ENCODE peak calls at places on chromosomes 2 and 18, in ten cellular contexts. C is adrenal gland; T is HCT116; O is uterus; Q is lower lobe of right lung; K is thoracic aorta; X is neural progenitor cell; B is MM.1S; W is CD4-positive, CD25-positive, alpha-beta regulatory T cell; V is endodermal cell. S is an unnamed sample.

GRCh38 chr2:173760553-173760952 is 204.6 kb downstream of the SP3 start:
- DNase-seq in C (no peak), T (no peak), O (no peak), Q (no peak), K (no peak), X (no peak), B (no peak), W (no peak), V (no peak), S (no peak)

GRCh38 chr2:83022631-83023210 is 1436.4 kb downstream of the SUCLG1 start:
- DNase-seq in C (no peak), T (no peak), O (no peak), Q (no peak), K (no peak), X (no peak), B (no peak), W (no peak), V (no peak), S (no peak)

GRCh38 chr2:8677646-8678592 is 3.9 kb upstream of the ID2 start:
- DNase-seq in C (peak; percentile 74), T (peak; percentile 34), O (peak; percentile 51), Q (peak; percentile 68), K (no peak), X (peak; percentile 83), B (peak; percentile 48), W (peak; percentile 38), V (peak; percentile 89), S (peak; percentile 77)

GRCh38 chr2:126825306-126825705 is 73.4 kb upstream of the TEX51 start:
- DNase-seq in C (no peak), T (no peak), O (no peak), Q (no peak), K (no peak), X (no peak), B (no peak), W (no peak), V (no peak), S (no peak)

GRCh38 chr2:127182626-127183458 is 37.3 kb downstream of the CYP27C1 start:
- DNase-seq in C (no peak), T (no peak), O (no peak), Q (no peak), K (no peak), X (peak; percentile 26), B (no peak), W (no peak), V (peak; percentile 59), S (no peak)

GRCh38 chr2:74865770-74866674 is 32.1 kb downstream of the HK2 start:
- DNase-seq in C (no peak), T (peak; percentile 39), O (no peak), Q (no peak), K (no peak), X (no peak), B (no peak), W (no peak), V (no peak), S (no peak)

GRCh38 chr2:223537669-223538601 is 64.2 kb downstream of the SCG2 start:
- DNase-seq in C (no peak), T (no peak), O (no peak), Q (no peak), K (no peak), X (no peak), B (no peak), W (no peak), V (peak; percentile 52), S (peak; percentile 28)

GRCh38 chr2:62110415-62111025 is 85.4 kb upstream of the B3GNT2 start:
- DNase-seq in C (no peak), T (no peak), O (no peak), Q (no peak), K (no peak), X (no peak), B (no peak), W (no peak), V (no peak), S (no peak)

GRCh38 chr2:203437516-203437915 is 97.6 kb downstream of the RAPH1 start:
- DNase-seq in C (no peak), T (no peak), O (no peak), Q (no peak), K (no peak), X (no peak), B (no peak), W (no peak), V (no peak), S (no peak)

GRCh38 chr18:41751161-41751560 is 203.9 kb upstream of the PIK3C3 start:
- DNase-seq in C (no peak), T (no peak), O (no peak), Q (no peak), K (no peak), X (no peak), B (no peak), W (no peak), V (no peak), S (no peak)

GRCh38 chr18:57062841-57063240 is 84.0 kb upstream of the BOD1L2 start:
- DNase-seq in C (no peak), T (no peak), O (no peak), Q (no peak), K (no peak), X (peak; percentile 45), B (no peak), W (no peak), V (no peak), S (no peak)

GRCh38 chr2:138193416-138194213 is 229.3 kb downstream of the HNMT start:
- DNase-seq in C (no peak), T (no peak), O (no peak), Q (no peak), K (no peak), X (no peak), B (no peak), W (no peak), V (no peak), S (peak; percentile 15)
- H3K9me3 ChIP-seq in C (no peaks in the 10 kb centered on the region), T (no peaks in the 10 kb centered on the region), O (no peaks in the 10 kb centered on the region), Q (no peaks in the 10 kb centered on the region), K (no peaks in the 10 kb centered on the region), X (no peaks in the 10 kb centered on the region), B (no peaks in the 10 kb centered on the region), W (no peaks in the 10 kb centered on the region), V (no peaks in the 10 kb centered on the region), S (no peaks in the 10 kb centered on the region)

DNA sequence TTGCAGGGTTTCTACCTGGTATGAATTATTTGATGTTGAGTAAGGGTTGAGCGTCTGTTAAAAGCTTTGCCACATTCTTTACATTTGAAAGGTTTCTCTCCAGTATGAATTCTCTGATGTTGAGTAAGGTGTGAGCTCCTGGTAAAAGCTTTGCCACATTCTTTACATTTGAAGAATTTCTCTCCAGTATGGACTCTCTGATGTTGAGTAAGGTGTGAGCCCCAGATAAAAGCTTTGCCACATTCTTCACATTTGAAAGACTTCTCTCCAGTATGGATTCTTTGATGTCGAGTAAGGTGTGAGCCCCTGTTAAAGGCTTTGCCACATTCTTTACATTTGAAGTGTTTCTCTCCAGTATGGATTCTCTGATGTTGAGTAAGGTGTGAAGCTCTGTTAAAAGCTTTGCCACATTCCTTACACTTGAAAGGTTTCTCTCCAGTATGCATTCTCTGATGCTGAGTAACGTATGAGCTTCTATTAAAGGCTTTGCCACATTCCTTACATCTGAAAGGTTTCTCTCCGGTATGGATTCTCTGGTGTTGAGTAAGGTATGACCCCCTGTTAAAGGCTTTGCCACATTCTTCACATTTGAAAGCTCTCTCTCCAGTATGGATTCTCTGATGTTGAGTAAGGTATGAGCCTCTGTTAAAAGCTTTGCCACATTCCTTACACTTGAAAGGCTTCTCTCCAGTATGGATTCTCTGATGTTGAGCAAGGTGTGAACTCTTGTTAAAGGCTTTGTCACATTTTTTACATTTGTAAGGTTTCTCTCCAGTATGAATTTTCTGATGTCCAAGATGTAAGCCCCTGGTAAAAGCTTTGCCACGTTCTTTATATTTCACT is 27.1 kb downstream of the ZNF519 start:
- DNase-seq in C (no peak), T (no peak), O (no peak), Q (no peak), K (no peak), X (no peak), B (no peak), W (no peak), V (no peak), S (no peak)
- H3K9me3 ChIP-seq in C (no peaks in the 10 kb centered on the region), T (peaks cover 41% of the 10 kb centered on the region), O (peaks cover 13% of the 10 kb centered on the region), Q (peaks cover 29% of the 10 kb centered on the region), K (peaks cover 30% of the 10 kb centered on the region), X (peaks cover 66% of the 10 kb centered on the region), B (no peaks in the 10 kb centered on the region), W (peaks cover 42% of the 10 kb centered on the region), V (peaks cover 82% of the 10 kb centered on the region), S (peaks cover 15% of the 10 kb centered on the region)

DNA sequence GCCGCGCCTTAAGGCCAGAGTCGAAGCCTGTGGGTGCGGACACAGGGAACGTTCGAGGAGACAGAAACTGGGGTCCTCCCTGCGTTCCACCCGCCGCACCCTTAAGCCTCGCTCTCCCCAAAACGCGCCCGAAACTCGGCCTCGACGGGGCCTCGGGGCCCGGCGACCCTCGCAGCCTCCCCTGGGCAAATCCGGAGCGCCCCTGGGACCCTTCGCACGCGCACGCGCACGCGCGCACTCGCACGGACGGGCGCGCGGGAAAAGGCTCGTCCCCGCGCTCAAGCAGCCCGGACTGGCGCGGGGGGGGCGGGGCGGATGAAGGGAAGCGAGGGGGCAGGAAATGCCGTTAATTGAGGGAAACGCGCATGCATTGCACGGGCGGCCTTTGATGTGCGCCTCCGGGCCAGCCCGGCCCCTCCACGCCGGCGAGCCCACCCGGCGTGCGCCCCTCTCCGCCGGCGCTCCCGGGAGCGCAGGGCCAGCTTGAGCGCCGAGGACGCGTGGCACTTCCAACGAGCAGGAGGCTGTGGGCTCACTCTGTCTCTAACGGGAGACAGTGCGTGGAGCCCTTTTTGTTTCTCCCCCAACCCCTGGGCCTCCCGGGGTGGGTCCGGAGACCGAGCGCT is 5.4 kb upstream of the SALL3 start:
- DNase-seq in C (no peak), T (no peak), O (no peak), Q (no peak), K (no peak), X (peak; percentile 62), B (no peak), W (no peak), V (peak; percentile 75), S (no peak)
- H3K9me3 ChIP-seq in C (no peaks in the 10 kb centered on the region), T (no peaks in the 10 kb centered on the region), O (no peaks in the 10 kb centered on the region), Q (no peaks in the 10 kb centered on the region), K (no peaks in the 10 kb centered on the region), X (no peaks in the 10 kb centered on the region), B (no peaks in the 10 kb centered on the region), W (no peaks in the 10 kb centered on the region), V (no peaks in the 10 kb centered on the region), S (no peaks in the 10 kb centered on the region)

DNA sequence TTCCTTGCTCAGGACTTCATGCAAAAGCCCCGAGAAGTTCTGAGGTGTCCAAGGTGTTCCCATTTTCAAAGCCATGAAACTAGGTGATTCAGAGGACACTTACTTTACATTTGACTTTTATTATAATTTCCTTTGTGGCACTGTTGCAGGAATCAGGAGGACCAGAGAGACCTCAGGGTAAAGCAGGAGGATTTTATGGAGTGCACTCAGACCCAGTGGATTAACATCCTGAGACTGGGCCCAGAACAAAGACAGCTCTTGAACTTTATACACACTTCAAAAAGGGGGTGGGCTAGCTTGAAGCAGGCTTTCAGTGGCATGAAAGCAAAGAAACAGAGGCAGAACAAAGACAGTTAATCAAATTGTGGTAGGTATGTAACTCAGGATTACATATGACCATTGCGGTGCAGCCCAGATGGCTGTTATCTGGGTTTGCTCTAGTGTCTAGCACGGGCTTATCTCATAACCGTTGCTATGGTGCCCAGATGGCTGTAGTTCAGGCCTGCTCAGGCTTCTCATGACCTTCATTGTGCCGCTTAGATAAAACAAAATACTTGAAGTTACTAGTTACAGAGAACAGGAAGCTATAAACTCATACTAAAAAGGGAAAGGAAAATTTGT is 39.4 kb downstream of the TMEM182 start:
- DNase-seq in C (no peak), T (peak; percentile 40), O (no peak), Q (no peak), K (no peak), X (peak; percentile 15), B (no peak), W (peak; percentile 37), V (no peak), S (no peak)
- H3K9me3 ChIP-seq in C (peaks cover 18% of the 10 kb centered on the region), T (peaks cover 18% of the 10 kb centered on the region), O (no peaks in the 10 kb centered on the region), Q (peaks cover 12% of the 10 kb centered on the region), K (peaks cover 10% of the 10 kb centered on the region), X (no peaks in the 10 kb centered on the region), B (no peaks in the 10 kb centered on the region), W (peaks cover 40% of the 10 kb centered on the region), V (peaks cover 51% of the 10 kb centered on the region), S (peaks cover 14% of the 10 kb centered on the region)